ENCODE peak calls at places on chromosome 17, in four cellular contexts. S, A, T and J are unnamed samples.
A peak's percentile ranks its signal among the peaks of the same experiment; 100 is the strongest.

GRCh38 chr17:45756266-45756989 is 27.7 kb upstream of the CRHR1 start:
- DNase-seq in S (no peak), A (no peak), T (no peak), J (no peak)

GRCh38 chr17:31008374-31009035 is 37.7 kb downstream of the RNF135 start:
- DNase-seq in S (peak; percentile 70), A (peak; percentile 47), T (peak; percentile 45), J (no peak)

GRCh38 chr17:66088173-66088572 is 103.8 kb downstream of the CEP112 start:
- DNase-seq in S (no peak), A (no peak), T (no peak), J (no peak)

GRCh38 chr17:75116681-75117080 is 6.9 kb downstream of the ARMC7 start:
- DNase-seq in S (no peak), A (no peak), T (no peak), J (no peak)

GRCh38 chr17:34236341-34236892 is 18.7 kb upstream of the CCL2 start:
- DNase-seq in S (no peak), A (no peak), T (no peak), J (no peak)

GRCh38 chr17:1351967-1352366 is 48.1 kb downstream of the YWHAE start:
- DNase-seq in S (no peak), A (no peak), T (no peak), J (no peak)

GRCh38 chr17:31431795-31432658 is 40.6 kb downstream of the RAB11FIP4 start:
- DNase-seq in S (no peak), A (no peak), T (no peak), J (no peak)

GRCh38 chr17:28747046-28747691 is 3.4 kb downstream of the TRAF4 start:
- DNase-seq in S (no peak), A (no peak), T (no peak), J (no peak)

DNA sequence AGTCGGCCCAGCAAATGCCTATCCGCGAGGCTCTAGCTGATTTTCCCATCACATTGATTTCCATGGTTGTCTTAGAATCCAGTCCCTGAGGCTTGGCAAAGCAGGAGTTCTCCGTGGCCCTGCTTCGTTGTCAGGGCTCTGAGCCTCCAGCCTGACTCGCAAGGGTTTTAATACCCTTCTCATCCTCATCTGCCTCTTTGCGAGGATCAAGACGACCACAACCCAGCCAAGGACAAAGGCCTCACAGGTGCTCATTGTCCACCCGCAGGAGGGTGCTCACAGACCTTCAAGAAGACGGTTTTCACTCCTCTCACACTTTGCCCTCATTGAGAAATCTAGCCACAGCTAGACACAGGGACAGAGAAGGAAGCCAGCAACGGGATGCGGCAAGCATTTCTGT is 610.8 kb downstream of the KCNJ18 start:
- DNase-seq in S (no peak), A (no peak), T (no peak), J (no peak)
- H3K9me3 ChIP-seq in S (no peaks in the 10 kb centered on the region), A (no peaks in the 10 kb centered on the region), T (peaks cover 48% of the 10 kb centered on the region), J (peaks cover 4% of the 10 kb centered on the region)

GRCh38 chr17:79483842-79484241 is 127.0 kb downstream of the RBFOX3 start:
- DNase-seq in S (no peak), A (no peak), T (no peak), J (no peak)
- H3K4me1 ChIP-seq in S (no peaks in the 10 kb centered on the region), A (no peaks in the 10 kb centered on the region), T (no peaks in the 10 kb centered on the region), J (no peaks in the 10 kb centered on the region)

GRCh38 chr17:5092139-5093010 is 14.1 kb downstream of the ZFP3 start:
- DNase-seq in S (no peak), A (no peak), T (no peak), J (no peak)

GRCh38 chr17:5099271-5099670 is 12.4 kb downstream of the ZNF232 start:
- DNase-seq in S (no peak), A (no peak), T (no peak), J (no peak)

GRCh38 chr17:5100832-5101231 is 10.8 kb downstream of the ZNF232 start:
- DNase-seq in S (no peak), A (no peak), T (no peak), J (no peak)

GRCh38 chr17:5097101-5097834 is 14.4 kb downstream of the ZNF232 start:
- DNase-seq in S (peak; percentile 72), A (no peak), T (no peak), J (no peak)
- H3K9me3 ChIP-seq in S (peaks cover 45% of the 10 kb centered on the region), A (peaks cover 51% of the 10 kb centered on the region), T (peaks cover 72% of the 10 kb centered on the region), J (peaks cover 28% of the 10 kb centered on the region)

GRCh38 chr17:42005128-42005527 is 12.1 kb downstream of the DNAJC7 start:
- DNase-seq in S (no peak), A (no peak), T (no peak), J (no peak)
- H3K4me1 ChIP-seq in S (peaks cover 71% of the 10 kb centered on the region), A (no peaks in the 10 kb centered on the region), T (peaks cover 14% of the 10 kb centered on the region), J (peaks cover 23% of the 10 kb centered on the region)

GRCh38 chr17:9811086-9811485 is 10.8 kb downstream of the GSG1L2 start:
- DNase-seq in S (no peak), A (no peak), T (no peak), J (no peak)

GRCh38 chr17:9814337-9814945 is 7.4 kb downstream of the GSG1L2 start:
- DNase-seq in S (no peak), A (no peak), T (no peak), J (no peak)

GRCh38 chr17:9810100-9810949 is 11.6 kb downstream of the GSG1L2 start:
- DNase-seq in S (no peak), A (no peak), T (no peak), J (no peak)

GRCh38 chr17:9811537-9811936 is 10.3 kb downstream of the GSG1L2 start:
- DNase-seq in S (no peak), A (no peak), T (no peak), J (no peak)

DNA sequence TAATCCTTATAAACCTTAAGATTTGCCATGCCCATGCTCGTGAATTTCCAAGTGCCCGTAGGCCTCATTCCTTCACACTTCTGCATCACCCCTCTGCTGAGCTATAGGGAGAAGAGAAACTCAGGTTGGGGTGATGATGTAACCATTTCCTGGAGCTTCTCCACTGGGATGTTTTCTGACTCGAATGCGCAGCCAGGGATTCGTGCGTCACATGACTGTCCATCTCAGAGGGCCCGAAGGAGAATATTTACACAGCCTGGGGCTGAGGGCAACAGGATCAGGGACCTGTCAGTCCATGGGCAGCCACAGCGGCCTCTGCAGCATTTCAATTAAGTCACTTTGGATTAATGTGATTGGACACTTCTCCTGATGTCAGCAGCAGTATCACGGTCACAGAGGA is 8.7 kb downstream of the GSG1L2 start:
- DNase-seq in S (no peak), A (no peak), T (no peak), J (no peak)
- H3K9me3 ChIP-seq in S (no peaks in the 10 kb centered on the region), A (no peaks in the 10 kb centered on the region), T (peaks cover 4% of the 10 kb centered on the region), J (no peaks in the 10 kb centered on the region)

GRCh38 chr17:73592531-73592961 is 51.7 kb downstream of the SDK2 start:
- DNase-seq in S (no peak), A (no peak), T (no peak), J (no peak)

GRCh38 chr17:73595068-73595865 is 49.0 kb downstream of the SDK2 start:
- DNase-seq in S (peak; percentile 54), A (no peak), T (no peak), J (no peak)

GRCh38 chr17:73593249-73593965 is 50.8 kb downstream of the SDK2 start:
- DNase-seq in S (no peak), A (no peak), T (no peak), J (no peak)

GRCh38 chr17:73594598-73594997 is 49.6 kb downstream of the SDK2 start:
- DNase-seq in S (no peak), A (no peak), T (no peak), J (no peak)

GRCh38 chr17:73594025-73594424 is 50.2 kb downstream of the SDK2 start:
- DNase-seq in S (no peak), A (no peak), T (no peak), J (no peak)
- H3K4me1 ChIP-seq in S (peaks cover 6% of the 10 kb centered on the region), A (peaks cover 64% of the 10 kb centered on the region), T (no peaks in the 10 kb centered on the region), J (no peaks in the 10 kb centered on the region)

GRCh38 chr17:77167472-77168306 is 26.9 kb downstream of the SEC14L1 start:
- DNase-seq in S (no peak), A (no peak), T (no peak), J (no peak)
- H3K9me3 ChIP-seq in S (peaks cover 34% of the 10 kb centered on the region), A (peaks cover 11% of the 10 kb centered on the region), T (peaks cover 9% of the 10 kb centered on the region), J (peaks cover 30% of the 10 kb centered on the region)